ENCODE peak calls at places on chromosomes 5 and 9, in eight cellular contexts. G, D, F, Y, O, C, X and J are unnamed samples.

GRCh38 chr9:6944093-6944551 is 186.3 kb downstream of the KDM4C start:
- DNase-seq in G (no peak), D (peak; percentile 48), F (peak; percentile 14), Y (no peak), O (no peak), C (no peak), X (no peak), J (peak; percentile 59)

GRCh38 chr5:8184455-8185063 is 315.6 kb downstream of the MTRR start:
- DNase-seq in G (peak; percentile 0), D (peak; percentile 30), F (peak; percentile 25), Y (peak; percentile 54), O (no peak), C (no peak), X (peak; percentile 23), J (peak; percentile 7)

GRCh38 chr5:951940-952596 is 56.5 kb upstream of the NKD2 start:
- DNase-seq in G (no peak), D (no peak), F (no peak), Y (no peak), O (no peak), C (no peak), X (no peak), J (no peak)

GRCh38 chr9:108083796-108084352 is 594.3 kb upstream of the KLF4 start:
- DNase-seq in G (no peak), D (no peak), F (no peak), Y (no peak), O (no peak), C (no peak), X (no peak), J (no peak)

GRCh38 chr5:17340363-17340762 is 122.9 kb downstream of the BASP1 start:
- DNase-seq in G (no peak), D (peak; percentile 38), F (no peak), Y (no peak), O (no peak), C (no peak), X (no peak), J (peak; percentile 11)

GRCh38 chr5:147628054-147628895 is 118.4 kb upstream of the DPYSL3 start:
- DNase-seq in G (peak; percentile 87), D (peak; percentile 76), F (peak; percentile 61), Y (peak; percentile 53), O (no peak), C (peak; percentile 21), X (peak; percentile 72), J (peak; percentile 45)

GRCh38 chr9:3348169-3348568 is 177.6 kb downstream of the RFX3 start:
- DNase-seq in G (no peak), D (no peak), F (no peak), Y (no peak), O (no peak), C (no peak), X (no peak), J (no peak)

GRCh38 chr5:155082401-155082800 is 68.8 kb downstream of the KIF4B start:
- DNase-seq in G (no peak), D (peak; percentile 92), F (no peak), Y (no peak), O (no peak), C (no peak), X (peak; percentile 94), J (peak; percentile 76)

GRCh38 chr5:174601937-174602336 is 122.4 kb upstream of the MSX2 start:
- DNase-seq in G (no peak), D (peak; percentile 50), F (no peak), Y (no peak), O (no peak), C (no peak), X (no peak), J (no peak)

GRCh38 chr9:134318481-134318891 is 7.8 kb upstream of the RXRA start:
- DNase-seq in G (no peak), D (peak; percentile 38), F (no peak), Y (no peak), O (no peak), C (no peak), X (no peak), J (no peak)